ENCODE peak calls at places on chromosomes 4 and X, in six cellular contexts. O, R, G, I, A and L are unnamed samples.

GRCh38 chr4:95092762-95093161 is 335.0 kb downstream of the BMPR1B start:
- DNase-seq in G (no peak), I (no peak), O (no peak), A (no peak), R (no peak), L (peak)

GRCh38 chr4:128591482-128591881 is 218.0 kb upstream of the JADE1 start:
- DNase-seq in R (no peak), O (no peak), G (no peak), I (no peak), A (no peak), L (no peak)

GRCh38 chrX:33032700-33033099 is 178.6 kb downstream of the DMD start:
- DNase-seq in G (no peak), A (no peak), O (no peak), I (no peak), R (no peak), L (no peak)

GRCh38 chr4:128571747-128572146 is 237.8 kb upstream of the JADE1 start:
- DNase-seq in I (no peak), R (no peak), O (no peak), A (no peak), G (no peak), L (no peak)

GRCh38 chr4:144355809-144356757 is 215.6 kb upstream of the GYPA start:
- DNase-seq in A (no peak), O (no peak), R (no peak), I (no peak), G (peak), L (peak)

GRCh38 chrX:71629467-71629866 is 11.2 kb upstream of the CXCR3 start:
- DNase-seq in A (no peak), O (no peak), G (no peak), R (no peak), I (peak), L (no peak)

GRCh38 chr4:2623442-2623841 is 87.0 kb downstream of the FAM193A start:
- DNase-seq in G (no peak), I (no peak), R (no peak), A (no peak), O (no peak), L (no peak)

GRCh38 chr4:139229534-139230039 is 50.4 kb downstream of the MGARP start:
- DNase-seq in O (peak), A (no peak), I (peak), G (no peak), R (no peak), L (peak)

GRCh38 chr4:37480509-37480908 is 205.7 kb downstream of the RELL1 start:
- DNase-seq in A (no peak), O (no peak), R (no peak), I (no peak), G (no peak), L (no peak)

GRCh38 chr4:14827111-14827510 is 175.2 kb upstream of the CPEB2 start:
- DNase-seq in A (no peak), O (no peak), G (no peak), I (no peak), R (no peak), L (no peak)

GRCh38 chr4:45944000-45944399 is 179.9 kb downstream of the GABRG1 start:
- DNase-seq in O (no peak), R (no peak), A (no peak), I (no peak), G (no peak), L (no peak)

GRCh38 chrX:154040307-154040756 is 20.6 kb upstream of the IRAK1 start:
- DNase-seq in G (no peak), R (no peak), A (no peak), O (no peak), I (no peak), L (no peak)